ENCODE peak calls at places on chromosome 3, in nine cellular contexts. One of them, this sample, is unnamed.

GRCh38 chr3:98612587-98612986 is 19.2 kb upstream of the CPOX start:
- DNase-seq in stimulated activated CD8-positive, alpha-beta memory T cell treated with anti-CD3 and anti-CD28 coated beads, Interleukin-7, amount 100 ng/mL, for 24 hours: no peak
- DNase-seq in T-cell: no peak
- DNase-seq in activated CD4-positive, alpha-beta T cell treated with anti-CD3 and anti-CD28 coated beads, Interleukin-2, amount 10 ng/mL, durations not matched to agents 7 days and 5 days: no peak
- DNase-seq in OCI-M1: peak
- DNase-seq in effector memory CD4-positive, alpha-beta T cell: no peak
- DNase-seq in tibial artery: peak
- DNase-seq in HCT116: no peak
- DNase-seq in amniotic stem cell: no peak
- DNase-seq in this sample: no peak

GRCh38 chr3:46208167-46208704 is at the start of gene CCR1:
- DNase-seq in stimulated activated CD8-positive, alpha-beta memory T cell treated with anti-CD3 and anti-CD28 coated beads, Interleukin-7, amount 100 ng/mL, for 24 hours: peak
- DNase-seq in T-cell: peak
- DNase-seq in activated CD4-positive, alpha-beta T cell treated with anti-CD3 and anti-CD28 coated beads, Interleukin-2, amount 10 ng/mL, durations not matched to agents 7 days and 5 days: peak
- DNase-seq in OCI-M1: peak
- DNase-seq in effector memory CD4-positive, alpha-beta T cell: no peak
- DNase-seq in tibial artery: peak
- DNase-seq in HCT116: peak
- DNase-seq in amniotic stem cell: no peak
- DNase-seq in this sample: no peak

GRCh38 chr3:128591728-128592426 is 58.7 kb downstream of the RPN1 start:
- DNase-seq in stimulated activated CD8-positive, alpha-beta memory T cell treated with anti-CD3 and anti-CD28 coated beads, Interleukin-7, amount 100 ng/mL, for 24 hours: no peak
- DNase-seq in T-cell: no peak
- DNase-seq in activated CD4-positive, alpha-beta T cell treated with anti-CD3 and anti-CD28 coated beads, Interleukin-2, amount 10 ng/mL, durations not matched to agents 7 days and 5 days: no peak
- DNase-seq in OCI-M1: no peak
- DNase-seq in effector memory CD4-positive, alpha-beta T cell: no peak
- DNase-seq in tibial artery: no peak
- DNase-seq in HCT116: no peak
- DNase-seq in amniotic stem cell: no peak
- DNase-seq in this sample: no peak

GRCh38 chr3:53067571-53067970 is 21.7 kb upstream of the SFMBT1 start:
- DNase-seq in stimulated activated CD8-positive, alpha-beta memory T cell treated with anti-CD3 and anti-CD28 coated beads, Interleukin-7, amount 100 ng/mL, for 24 hours: no peak
- DNase-seq in T-cell: no peak
- DNase-seq in activated CD4-positive, alpha-beta T cell treated with anti-CD3 and anti-CD28 coated beads, Interleukin-2, amount 10 ng/mL, durations not matched to agents 7 days and 5 days: no peak
- DNase-seq in OCI-M1: peak
- DNase-seq in effector memory CD4-positive, alpha-beta T cell: no peak
- DNase-seq in tibial artery: no peak
- DNase-seq in HCT116: no peak
- DNase-seq in amniotic stem cell: no peak
- DNase-seq in this sample: no peak

GRCh38 chr3:55984631-55985030 is 483.6 kb downstream of the ERC2 start:
- DNase-seq in stimulated activated CD8-positive, alpha-beta memory T cell treated with anti-CD3 and anti-CD28 coated beads, Interleukin-7, amount 100 ng/mL, for 24 hours: no peak
- DNase-seq in T-cell: no peak
- DNase-seq in activated CD4-positive, alpha-beta T cell treated with anti-CD3 and anti-CD28 coated beads, Interleukin-2, amount 10 ng/mL, durations not matched to agents 7 days and 5 days: no peak
- DNase-seq in OCI-M1: no peak
- DNase-seq in effector memory CD4-positive, alpha-beta T cell: no peak
- DNase-seq in tibial artery: no peak
- DNase-seq in HCT116: no peak
- DNase-seq in amniotic stem cell: no peak
- DNase-seq in this sample: no peak

GRCh38 chr3:12986986-12987385 is 86.2 kb downstream of the IQSEC1 start:
- DNase-seq in stimulated activated CD8-positive, alpha-beta memory T cell treated with anti-CD3 and anti-CD28 coated beads, Interleukin-7, amount 100 ng/mL, for 24 hours: no peak
- DNase-seq in T-cell: no peak
- DNase-seq in activated CD4-positive, alpha-beta T cell treated with anti-CD3 and anti-CD28 coated beads, Interleukin-2, amount 10 ng/mL, durations not matched to agents 7 days and 5 days: no peak
- DNase-seq in OCI-M1: no peak
- DNase-seq in effector memory CD4-positive, alpha-beta T cell: no peak
- DNase-seq in tibial artery: no peak
- DNase-seq in HCT116: no peak
- DNase-seq in amniotic stem cell: no peak
- DNase-seq in this sample: no peak

GRCh38 chr3:170473358-170473757 is 54.7 kb downstream of the CLDN11 start:
- DNase-seq in stimulated activated CD8-positive, alpha-beta memory T cell treated with anti-CD3 and anti-CD28 coated beads, Interleukin-7, amount 100 ng/mL, for 24 hours: no peak
- DNase-seq in T-cell: no peak
- DNase-seq in activated CD4-positive, alpha-beta T cell treated with anti-CD3 and anti-CD28 coated beads, Interleukin-2, amount 10 ng/mL, durations not matched to agents 7 days and 5 days: no peak
- DNase-seq in OCI-M1: no peak
- DNase-seq in effector memory CD4-positive, alpha-beta T cell: no peak
- DNase-seq in tibial artery: no peak
- DNase-seq in HCT116: no peak
- DNase-seq in amniotic stem cell: no peak
- DNase-seq in this sample: no peak

GRCh38 chr3:177251756-177252155 is 54.5 kb upstream of the TBL1XR1 start:
- DNase-seq in stimulated activated CD8-positive, alpha-beta memory T cell treated with anti-CD3 and anti-CD28 coated beads, Interleukin-7, amount 100 ng/mL, for 24 hours: no peak
- DNase-seq in T-cell: no peak
- DNase-seq in activated CD4-positive, alpha-beta T cell treated with anti-CD3 and anti-CD28 coated beads, Interleukin-2, amount 10 ng/mL, durations not matched to agents 7 days and 5 days: no peak
- DNase-seq in OCI-M1: peak
- DNase-seq in effector memory CD4-positive, alpha-beta T cell: no peak
- DNase-seq in tibial artery: no peak
- DNase-seq in HCT116: no peak
- DNase-seq in amniotic stem cell: no peak
- DNase-seq in this sample: no peak

GRCh38 chr3:14125193-14126016 is 553 bp downstream of the TMEM43 start:
- DNase-seq in stimulated activated CD8-positive, alpha-beta memory T cell treated with anti-CD3 and anti-CD28 coated beads, Interleukin-7, amount 100 ng/mL, for 24 hours: peak
- DNase-seq in T-cell: peak
- DNase-seq in activated CD4-positive, alpha-beta T cell treated with anti-CD3 and anti-CD28 coated beads, Interleukin-2, amount 10 ng/mL, durations not matched to agents 7 days and 5 days: peak
- DNase-seq in OCI-M1: peak
- DNase-seq in effector memory CD4-positive, alpha-beta T cell: peak
- DNase-seq in tibial artery: peak
- DNase-seq in HCT116: peak
- DNase-seq in amniotic stem cell: peak
- DNase-seq in this sample: no peak

GRCh38 chr3:128559486-128560225 is 66.7 kb upstream of the GATA2 start:
- DNase-seq in stimulated activated CD8-positive, alpha-beta memory T cell treated with anti-CD3 and anti-CD28 coated beads, Interleukin-7, amount 100 ng/mL, for 24 hours: no peak
- DNase-seq in T-cell: no peak
- DNase-seq in activated CD4-positive, alpha-beta T cell treated with anti-CD3 and anti-CD28 coated beads, Interleukin-2, amount 10 ng/mL, durations not matched to agents 7 days and 5 days: peak
- DNase-seq in OCI-M1: no peak
- DNase-seq in effector memory CD4-positive, alpha-beta T cell: no peak
- DNase-seq in tibial artery: no peak
- DNase-seq in HCT116: no peak
- DNase-seq in amniotic stem cell: no peak
- DNase-seq in this sample: no peak

GRCh38 chr3:31900583-31900982 is 80.5 kb downstream of the OSBPL10 start:
- DNase-seq in stimulated activated CD8-positive, alpha-beta memory T cell treated with anti-CD3 and anti-CD28 coated beads, Interleukin-7, amount 100 ng/mL, for 24 hours: no peak
- DNase-seq in T-cell: no peak
- DNase-seq in activated CD4-positive, alpha-beta T cell treated with anti-CD3 and anti-CD28 coated beads, Interleukin-2, amount 10 ng/mL, durations not matched to agents 7 days and 5 days: no peak
- DNase-seq in OCI-M1: no peak
- DNase-seq in effector memory CD4-positive, alpha-beta T cell: no peak
- DNase-seq in tibial artery: no peak
- DNase-seq in HCT116: no peak
- DNase-seq in amniotic stem cell: no peak
- DNase-seq in this sample: no peak

GRCh38 chr3:71495708-71496472 is 87.6 kb downstream of the FOXP1 start:
- DNase-seq in stimulated activated CD8-positive, alpha-beta memory T cell treated with anti-CD3 and anti-CD28 coated beads, Interleukin-7, amount 100 ng/mL, for 24 hours: no peak
- DNase-seq in T-cell: no peak
- DNase-seq in activated CD4-positive, alpha-beta T cell treated with anti-CD3 and anti-CD28 coated beads, Interleukin-2, amount 10 ng/mL, durations not matched to agents 7 days and 5 days: peak
- DNase-seq in OCI-M1: peak
- DNase-seq in effector memory CD4-positive, alpha-beta T cell: no peak
- DNase-seq in tibial artery: no peak
- DNase-seq in HCT116: no peak
- DNase-seq in amniotic stem cell: peak
- DNase-seq in this sample: no peak

GRCh38 chr3:146308682-146309081 is 57.8 kb upstream of the PLSCR4 start:
- DNase-seq in stimulated activated CD8-positive, alpha-beta memory T cell treated with anti-CD3 and anti-CD28 coated beads, Interleukin-7, amount 100 ng/mL, for 24 hours: no peak
- DNase-seq in T-cell: no peak
- DNase-seq in activated CD4-positive, alpha-beta T cell treated with anti-CD3 and anti-CD28 coated beads, Interleukin-2, amount 10 ng/mL, durations not matched to agents 7 days and 5 days: no peak
- DNase-seq in OCI-M1: no peak
- DNase-seq in effector memory CD4-positive, alpha-beta T cell: no peak
- DNase-seq in tibial artery: no peak
- DNase-seq in HCT116: no peak
- DNase-seq in amniotic stem cell: peak
- DNase-seq in this sample: no peak

GRCh38 chr3:128283429-128283828 is 130.1 kb downstream of the EEFSEC start:
- DNase-seq in stimulated activated CD8-positive, alpha-beta memory T cell treated with anti-CD3 and anti-CD28 coated beads, Interleukin-7, amount 100 ng/mL, for 24 hours: no peak
- DNase-seq in T-cell: no peak
- DNase-seq in activated CD4-positive, alpha-beta T cell treated with anti-CD3 and anti-CD28 coated beads, Interleukin-2, amount 10 ng/mL, durations not matched to agents 7 days and 5 days: no peak
- DNase-seq in OCI-M1: no peak
- DNase-seq in effector memory CD4-positive, alpha-beta T cell: no peak
- DNase-seq in tibial artery: no peak
- DNase-seq in HCT116: no peak
- DNase-seq in amniotic stem cell: no peak
- DNase-seq in this sample: no peak

GRCh38 chr3:72082776-72083477 is 298.0 kb upstream of the PROK2 start:
- DNase-seq in stimulated activated CD8-positive, alpha-beta memory T cell treated with anti-CD3 and anti-CD28 coated beads, Interleukin-7, amount 100 ng/mL, for 24 hours: no peak
- DNase-seq in T-cell: no peak
- DNase-seq in activated CD4-positive, alpha-beta T cell treated with anti-CD3 and anti-CD28 coated beads, Interleukin-2, amount 10 ng/mL, durations not matched to agents 7 days and 5 days: no peak
- DNase-seq in OCI-M1: peak
- DNase-seq in effector memory CD4-positive, alpha-beta T cell: no peak
- DNase-seq in tibial artery: no peak
- DNase-seq in HCT116: no peak
- DNase-seq in amniotic stem cell: no peak
- DNase-seq in this sample: no peak

GRCh38 chr3:299590-300301 is 103.2 kb downstream of the CHL1 start:
- DNase-seq in stimulated activated CD8-positive, alpha-beta memory T cell treated with anti-CD3 and anti-CD28 coated beads, Interleukin-7, amount 100 ng/mL, for 24 hours: no peak
- DNase-seq in T-cell: no peak
- DNase-seq in activated CD4-positive, alpha-beta T cell treated with anti-CD3 and anti-CD28 coated beads, Interleukin-2, amount 10 ng/mL, durations not matched to agents 7 days and 5 days: no peak
- DNase-seq in OCI-M1: no peak
- DNase-seq in effector memory CD4-positive, alpha-beta T cell: no peak
- DNase-seq in tibial artery: no peak
- DNase-seq in HCT116: no peak
- DNase-seq in amniotic stem cell: no peak
- DNase-seq in this sample: no peak

GRCh38 chr3:16401273-16401672 is 112.2 kb downstream of the RFTN1 start:
- DNase-seq in stimulated activated CD8-positive, alpha-beta memory T cell treated with anti-CD3 and anti-CD28 coated beads, Interleukin-7, amount 100 ng/mL, for 24 hours: no peak
- DNase-seq in T-cell: no peak
- DNase-seq in activated CD4-positive, alpha-beta T cell treated with anti-CD3 and anti-CD28 coated beads, Interleukin-2, amount 10 ng/mL, durations not matched to agents 7 days and 5 days: no peak
- DNase-seq in OCI-M1: no peak
- DNase-seq in effector memory CD4-positive, alpha-beta T cell: no peak
- DNase-seq in tibial artery: no peak
- DNase-seq in HCT116: no peak
- DNase-seq in amniotic stem cell: no peak
- DNase-seq in this sample: no peak

GRCh38 chr3:184040010-184040409 is 8.5 kb downstream of the HTR3D start:
- DNase-seq in stimulated activated CD8-positive, alpha-beta memory T cell treated with anti-CD3 and anti-CD28 coated beads, Interleukin-7, amount 100 ng/mL, for 24 hours: no peak
- DNase-seq in T-cell: no peak
- DNase-seq in activated CD4-positive, alpha-beta T cell treated with anti-CD3 and anti-CD28 coated beads, Interleukin-2, amount 10 ng/mL, durations not matched to agents 7 days and 5 days: no peak
- DNase-seq in OCI-M1: peak
- DNase-seq in effector memory CD4-positive, alpha-beta T cell: no peak
- DNase-seq in tibial artery: no peak
- DNase-seq in HCT116: peak
- DNase-seq in amniotic stem cell: no peak
- DNase-seq in this sample: no peak

This sample was measured in Panc1.